ENCODE peak calls at places on chromosomes 11 and 22, in ten cellular contexts. G is suprapubic skin, L is breast epithelium, P is transverse colon, D is stomach, O is sigmoid colon, I is GM23338, Q is GM12891, U is spleen, B is HCT116. F is an unnamed sample.

GRCh38 chr22:26671317-26672059 is 14.1 kb downstream of the MIAT start:
- DNase-seq in O (peak), D (peak), P (peak), B (no peak), Q (peak), G (peak), U (peak), L (no peak), I (peak), F (peak)

GRCh38 chr11:73716153-73717056 is 44.5 kb downstream of the RAB6A start:
- DNase-seq in Q (no peak), D (no peak), B (no peak), I (no peak), O (no peak), P (no peak), G (no peak), L (no peak), U (no peak), F (no peak)

GRCh38 chr11:236774-237767 is at the start of gene PSMD13:
- DNase-seq in D (peak), P (peak), G (peak), O (peak), I (peak), Q (peak), L (peak), U (peak), B (peak), F (peak)

GRCh38 chr11:74470526-74470925 is 3.2 kb upstream of the KCNE3 start:
- DNase-seq in U (no peak), Q (no peak), I (no peak), L (no peak), G (no peak), P (no peak), O (no peak), B (no peak), D (no peak), F (no peak)

GRCh38 chr11:94024547-94024946 is 3.4 kb downstream of the HEPHL1 start:
- DNase-seq in D (no peak), L (no peak), P (no peak), G (no peak), O (no peak), B (no peak), Q (no peak), U (no peak), I (no peak), F (no peak)

GRCh38 chr22:39727541-39727940 is 157.0 kb downstream of the CACNA1I start:
- DNase-seq in O (no peak), U (no peak), B (no peak), G (no peak), P (no peak), Q (no peak), I (no peak), L (no peak), D (no peak), F (no peak)

GRCh38 chr11:1949922-1950321 is 2.8 kb downstream of the MRPL23 start:
- DNase-seq in I (no peak), B (no peak), D (no peak), O (no peak), P (no peak), G (no peak), U (no peak), L (no peak), Q (no peak), F (no peak)

GRCh38 chr22:29062286-29062949 is 787 bp upstream of the C22orf31 start:
- DNase-seq in U (no peak), L (no peak), G (peak), O (no peak), Q (no peak), B (no peak), I (peak), P (no peak), D (no peak), F (no peak)

GRCh38 chr11:34425863-34426262 is 12.9 kb upstream of the CAT start:
- DNase-seq in P (no peak), I (no peak), G (no peak), Q (no peak), D (no peak), U (no peak), O (no peak), B (no peak), L (no peak), F (peak)

GRCh38 chr11:8091671-8092070 is 10.7 kb downstream of the TUB start:
- DNase-seq in Q (no peak), P (no peak), L (no peak), G (peak), D (no peak), U (peak), I (no peak), O (peak), B (no peak), F (no peak)

GRCh38 chr11:121104223-121104831 is 3.3 kb downstream of the TECTA start:
- DNase-seq in B (no peak), G (no peak), P (no peak), O (peak), D (no peak), Q (no peak), I (peak), U (no peak), L (no peak), F (no peak)

GRCh38 chr11:74417860-74418508 is 19.8 kb upstream of the PGM2L1 start:
- DNase-seq in B (no peak), Q (no peak), G (no peak), P (no peak), I (no peak), O (no peak), U (no peak), D (no peak), L (no peak), F (no peak)

GRCh38 chr22:50257451-50258360 is 3.8 kb downstream of the MAPK12 start:
- DNase-seq in O (no peak), D (peak), B (no peak), Q (no peak), P (no peak), I (no peak), G (no peak), U (no peak), L (no peak), F (no peak)

GRCh38 chr22:20532256-20532993 is 25.0 kb downstream of the MED15 start:
- DNase-seq in B (no peak), Q (no peak), G (no peak), O (no peak), I (no peak), U (no peak), L (no peak), D (no peak), P (no peak), F (no peak)

GRCh38 chr11:69480547-69481392 is 693 bp upstream of the LINC01488 start:
- DNase-seq in L (peak), B (no peak), O (no peak), U (peak), G (no peak), I (no peak), D (no peak), P (peak), Q (no peak), F (no peak)

GRCh38 chr11:124199702-124200101 is 16.6 kb downstream of the OR10D3 start:
- DNase-seq in U (no peak), D (no peak), G (no peak), O (no peak), P (no peak), B (no peak), L (no peak), I (no peak), Q (no peak), F (no peak)

GRCh38 chr11:120316880-120317688 is 8.0 kb upstream of the TLCD5 start:
- DNase-seq in G (peak), P (peak), D (peak), U (no peak), L (peak), I (peak), O (peak), B (no peak), Q (no peak), F (peak)

GRCh38 chr11:68575025-68575665 is 109.2 kb upstream of the GAL start:
- DNase-seq in P (no peak), U (no peak), O (no peak), I (no peak), L (no peak), B (no peak), D (no peak), Q (no peak), G (no peak), F (no peak)

GRCh38 chr11:27626938-27627586 is 73.2 kb downstream of the BDNF start:
- DNase-seq in B (no peak), U (no peak), G (no peak), P (no peak), L (no peak), I (peak), D (no peak), O (no peak), Q (no peak), F (no peak)

GRCh38 chr11:10809373-10810199 is 860 bp upstream of the EIF4G2 start:
- DNase-seq in Q (no peak), B (peak), U (peak), P (peak), O (peak), I (peak), G (no peak), D (no peak), L (no peak), F (no peak)

GRCh38 chr11:60018058-60018457 is 1.1 kb downstream of the OOSP4B start:
- DNase-seq in G (no peak), O (no peak), B (no peak), I (peak), P (no peak), U (no peak), D (no peak), L (no peak), Q (no peak), F (no peak)

GRCh38 chr11:114348200-114349191 is 51.8 kb downstream of the C11orf71 start:
- DNase-seq in O (no peak), L (no peak), I (peak), U (no peak), B (peak), G (no peak), D (peak), P (peak), Q (no peak), F (peak)

GRCh38 chr11:10878408-10879214 is 20.8 kb upstream of the ZBED5 start:
- DNase-seq in P (no peak), B (peak), U (no peak), O (no peak), Q (no peak), L (no peak), G (no peak), I (peak), D (no peak), F (peak)

GRCh38 chr22:36369004-36369921 is 18.5 kb downstream of the MYH9 start:
- DNase-seq in Q (no peak), L (no peak), I (no peak), D (no peak), O (no peak), U (no peak), B (no peak), G (no peak), P (no peak), F (no peak)

GRCh38 chr11:29173660-29174062 is 843.2 kb downstream of the KCNA4 start:
- DNase-seq in I (no peak), O (no peak), D (no peak), U (no peak), L (no peak), B (peak), P (no peak), G (no peak), Q (no peak), F (no peak)

GRCh38 chr11:76233936-76234703 is 27.8 kb upstream of the WNT11 start:
- DNase-seq in Q (peak), U (peak), L (no peak), B (no peak), G (peak), D (no peak), O (peak), P (peak), I (peak), F (no peak)

GRCh38 chr11:74319139-74319538 is 7.7 kb upstream of the P4HA3 start:
- DNase-seq in I (no peak), B (no peak), L (no peak), G (no peak), U (no peak), O (no peak), D (no peak), Q (no peak), P (no peak), F (no peak)

GRCh38 chr11:75323609-75324008 is 27.9 kb downstream of the ARRB1 start:
- DNase-seq in U (no peak), Q (no peak), G (no peak), B (no peak), L (no peak), P (peak), I (no peak), D (peak), O (no peak), F (no peak)

GRCh38 chr22:42904049-42904448 is 47.0 kb upstream of the ARFGAP3 start:
- DNase-seq in G (no peak), U (no peak), D (no peak), B (no peak), I (peak), L (no peak), P (no peak), O (no peak), Q (no peak), F (no peak)
- TF ChIP-seq POLR2AphosphoS5 in G (no peak), U (no peak), D (no peak), B (no peak), I (no peak), L (no peak), P (no peak), O (no peak), Q (no peak), F (no peak)

DNA sequence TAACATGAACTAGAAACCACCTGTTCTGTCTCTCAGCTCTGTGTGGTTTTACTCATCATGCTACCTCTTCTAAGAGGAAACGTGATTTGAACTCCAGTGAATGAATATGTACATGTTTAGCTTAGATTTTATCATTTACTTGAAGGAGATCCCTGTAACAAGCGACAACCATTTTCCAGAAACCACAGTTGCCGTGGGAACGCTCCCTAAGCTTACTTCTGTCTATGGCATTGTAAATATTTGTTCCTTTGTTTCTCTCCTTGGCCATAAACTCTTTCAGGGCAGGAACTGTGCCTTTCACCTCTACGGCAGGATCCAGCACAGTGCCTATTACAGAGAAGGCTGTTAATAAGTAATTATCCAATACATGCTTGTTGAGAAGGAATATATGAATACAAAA is 17.1 kb upstream of the TPH1 start:
- DNase-seq in G (no peak), P (no peak), U (no peak), D (peak), I (no peak), O (no peak), L (peak), B (no peak), Q (no peak), F (peak)
- TF ChIP-seq POLR2AphosphoS5 in G (no peak), P (no peak), U (no peak), D (no peak), I (no peak), O (no peak), L (no peak), B (no peak), Q (no peak), F (peak)

DNA sequence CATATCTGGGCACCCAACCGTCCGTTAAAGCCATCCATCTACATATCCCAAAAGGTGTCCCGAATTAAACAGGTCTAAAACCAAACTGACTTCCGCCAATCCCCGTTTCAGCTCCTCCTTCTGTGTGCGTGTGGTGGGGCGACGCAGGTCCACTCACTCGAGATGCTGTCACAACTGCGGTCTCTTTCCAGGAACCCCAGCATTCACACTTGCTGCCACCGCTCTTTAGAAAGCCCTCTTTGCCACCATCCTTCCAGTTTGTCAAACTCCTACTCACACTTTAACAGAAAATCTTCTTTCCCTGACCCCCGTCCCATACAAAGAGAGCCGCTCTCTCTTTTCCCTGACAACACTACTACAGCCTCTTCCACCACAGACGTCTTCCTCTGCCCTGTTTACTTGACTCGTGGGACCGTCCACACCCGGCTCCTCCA is 467 bp downstream of the ESS2 start:
- DNase-seq in I (no peak), U (peak), Q (no peak), P (no peak), B (no peak), G (no peak), D (no peak), O (no peak), L (no peak), F (no peak)
- TF ChIP-seq POLR2AphosphoS5 in I (no peak), U (no peak), Q (no peak), P (no peak), B (no peak), G (no peak), D (no peak), O (no peak), L (no peak), F (no peak)

GRCh38 chr11:41878158-41878557 is 418.7 kb upstream of the LRRC4C start:
- DNase-seq in D (no peak), O (no peak), I (no peak), B (no peak), G (no peak), L (no peak), Q (no peak), P (no peak), U (no peak), F (no peak)

DNA sequence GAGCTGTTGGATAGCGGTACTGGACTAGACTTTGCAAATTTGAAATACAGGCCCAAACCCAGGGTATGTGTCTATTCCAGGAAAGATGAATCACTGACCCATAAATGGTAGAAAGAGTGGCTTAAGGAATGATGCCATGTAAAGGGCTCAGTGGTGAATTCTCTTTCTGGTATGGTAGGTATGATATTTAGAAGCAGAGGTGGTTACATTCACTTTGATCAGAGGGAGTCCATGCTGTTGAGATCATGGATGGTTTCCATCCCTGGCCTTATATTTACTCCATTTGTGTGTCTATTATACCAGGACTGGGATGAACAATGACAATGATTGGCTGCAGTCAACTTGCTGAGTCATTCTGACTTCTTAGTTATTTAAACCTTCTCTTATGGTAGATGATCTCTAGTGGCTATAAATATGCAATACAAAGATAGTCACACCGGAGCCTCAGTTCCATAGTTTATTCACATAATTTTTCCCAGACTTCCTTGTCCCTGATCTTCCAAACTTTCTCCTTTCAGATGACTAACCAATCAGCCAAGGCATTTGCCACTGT is 419.8 kb upstream of the LRRC4C start:
- DNase-seq in P (no peak), Q (no peak), I (no peak), D (no peak), G (no peak), U (no peak), L (no peak), O (no peak), B (no peak), F (no peak)
- TF ChIP-seq POLR2AphosphoS5 in P (no peak), Q (no peak), I (no peak), D (no peak), G (no peak), U (no peak), L (no peak), O (no peak), B (no peak), F (no peak)

F was measured in prostate gland.